ENCODE peak calls at places on chromosomes 16 and 17, in four cellular contexts. R is keratinocyte, W is mammary epithelial cell, Z is mesenchymal stem cell. T is an unnamed sample.

GRCh38 chr16:23673971-23674614 is 4.6 kb upstream of the PLK1 start:
- DNase-seq in R (no peak), W (no peak), Z (no peak), T (peak)

GRCh38 chr17:31211352-31212012 is 85.6 kb downstream of the OMG start:
- DNase-seq in R (no peak), W (peak), Z (peak), T (peak)

GRCh38 chr17:43945074-43945824 is 3.0 kb upstream of the PPY start:
- DNase-seq in R (no peak), W (no peak), Z (peak), T (peak)

GRCh38 chr16:56325956-56326355 is 99.4 kb downstream of the AMFR start:
- DNase-seq in R (no peak), W (no peak), Z (no peak), T (no peak)

GRCh38 chr17:8914554-8914953 is 47.1 kb upstream of the PIK3R6 start:
- DNase-seq in R (no peak), W (no peak), Z (no peak), T (no peak)

GRCh38 chr17:81241648-81242420 is 2.7 kb downstream of the NDUFAF8 start:
- DNase-seq in R (no peak), W (no peak), Z (peak), T (peak)

GRCh38 chr17:56424543-56425044 is 168.9 kb upstream of the NOG start:
- DNase-seq in R (no peak), W (no peak), Z (no peak), T (no peak)

GRCh38 chr17:53106886-53107285 is 715.8 kb upstream of the KIF2B start:
- DNase-seq in R (no peak), W (no peak), Z (no peak), T (no peak)

GRCh38 chr17:82805254-82805653 is 34.6 kb downstream of the ZNF750 start:
- DNase-seq in R (no peak), W (no peak), Z (no peak), T (no peak)

GRCh38 chr16:54346046-54346445 is 59.5 kb upstream of the IRX3 start:
- DNase-seq in R (no peak), W (no peak), Z (no peak), T (no peak)

GRCh38 chr17:77327566-77328463 is 187.0 kb downstream of the SEC14L1 start:
- DNase-seq in R (no peak), W (no peak), Z (no peak), T (no peak)

GRCh38 chr16:10408824-10409381 is 23.0 kb downstream of the ATF7IP2 start:
- DNase-seq in R (no peak), W (no peak), Z (no peak), T (peak)

GRCh38 chr16:10625595-10626357 is 45.4 kb upstream of the EMP2 start:
- DNase-seq in R (no peak), W (peak), Z (no peak), T (peak)

GRCh38 chr16:13553453-13553985 is 366.4 kb upstream of the ERCC4 start:
- DNase-seq in R (no peak), W (no peak), Z (no peak), T (no peak)

GRCh38 chr16:75416904-75417565 is 16.3 kb downstream of the CFDP1 start:
- DNase-seq in R (no peak), W (no peak), Z (peak), T (no peak)

GRCh38 chr17:68566145-68566738 is 34.9 kb downstream of the FAM20A start:
- DNase-seq in R (no peak), W (no peak), Z (peak), T (peak)

GRCh38 chr17:6639651-6640535 is 618 bp downstream of the KIAA0753 start:
- DNase-seq in R (no peak), W (peak), Z (peak), T (peak)

GRCh38 chr17:17205368-17206148 is 575 bp downstream of the PLD6 start:
- DNase-seq in R (no peak), W (peak), Z (no peak), T (peak)

GRCh38 chr16:19033761-19034160 is 33.7 kb upstream of the COQ7 start:
- DNase-seq in R (no peak), W (no peak), Z (no peak), T (no peak)

GRCh38 chr17:75191584-75191983 is 8.8 kb upstream of the SUMO2 start:
- DNase-seq in R (no peak), W (no peak), Z (peak), T (peak)

GRCh38 chr16:67758966-67759365 is 39.9 kb upstream of the GFOD2 start:
- DNase-seq in R (no peak), W (no peak), Z (no peak), T (no peak)

GRCh38 chr17:75318211-75318610 is 29.0 kb upstream of the SLC25A19 start:
- DNase-seq in R (no peak), W (no peak), Z (no peak), T (no peak)

GRCh38 chr17:48735057-48735341 is 6.4 kb upstream of the HOXB13 start:
- DNase-seq in R (no peak), W (no peak), Z (no peak), T (no peak)

GRCh38 chr17:55717432-55717831 is 5.2 kb downstream of the TMEM100 start:
- DNase-seq in R (no peak), W (no peak), Z (no peak), T (no peak)

GRCh38 chr17:63413128-63413527 is 33.0 kb downstream of the CYB561 start:
- DNase-seq in R (no peak), W (no peak), Z (no peak), T (no peak)

GRCh38 chr16:64754279-64754678 is 367.6 kb downstream of the CDH11 start:
- DNase-seq in R (no peak), W (no peak), Z (no peak), T (peak)

GRCh38 chr17:41505836-41506767 is 690 bp upstream of the KRT13 start:
- DNase-seq in R (no peak), W (no peak), Z (no peak), T (no peak)

GRCh38 chr16:56336071-56336688 is 89.2 kb downstream of the AMFR start:
- DNase-seq in R (peak), W (peak), Z (no peak), T (no peak)

GRCh38 chr17:1713878-1714487 is 3.8 kb upstream of the TLCD2 start:
- DNase-seq in R (no peak), W (peak), Z (peak), T (peak)

GRCh38 chr17:82019905-82020873 is 2.5 kb downstream of the CENPX start:
- DNase-seq in R (no peak), W (no peak), Z (peak), T (peak)

GRCh38 chr16:66299349-66299748 is 67.1 kb upstream of the CDH5 start:
- DNase-seq in R (no peak), W (no peak), Z (no peak), T (no peak)

DNA sequence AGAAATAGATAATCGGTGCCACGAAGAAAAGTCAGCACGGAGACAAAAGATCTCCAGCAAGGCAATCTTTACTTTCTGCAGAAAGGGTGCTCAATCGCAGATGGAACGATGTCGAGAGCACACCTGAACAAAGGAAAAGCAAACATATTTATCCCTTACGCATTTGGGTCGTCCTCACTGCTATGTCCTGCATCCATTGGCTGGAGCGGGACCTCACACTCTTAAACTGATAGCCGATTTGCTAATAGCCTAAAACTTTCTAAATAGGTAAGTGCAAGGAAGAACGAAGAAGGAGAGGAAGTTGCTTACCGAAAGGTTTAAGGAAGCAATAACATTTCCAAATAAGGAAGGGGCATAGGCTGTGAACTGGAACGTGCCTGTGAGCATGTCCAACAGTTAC is 1.2 kb upstream of the AKAP10 start:
- DNase-seq in R (no peak), W (no peak), Z (no peak), T (no peak)
- H3K4me2 ChIP-seq in R (no peak), W (no peak), Z (no peak), T (no peak)

GRCh38 chr16:57846078-57846697 is 43.9 kb upstream of the KIFC3 start:
- DNase-seq in R (no peak), W (no peak), Z (no peak), T (no peak)

GRCh38 chr16:57844416-57845030 is 42.2 kb upstream of the KIFC3 start:
- DNase-seq in R (no peak), W (no peak), Z (no peak), T (no peak)

GRCh38 chr16:57842606-57843005 is 40.3 kb upstream of the KIFC3 start:
- DNase-seq in R (no peak), W (no peak), Z (no peak), T (peak)

GRCh38 chr16:57843400-57843799 is 41.1 kb upstream of the KIFC3 start:
- DNase-seq in R (no peak), W (no peak), Z (no peak), T (no peak)

DNA sequence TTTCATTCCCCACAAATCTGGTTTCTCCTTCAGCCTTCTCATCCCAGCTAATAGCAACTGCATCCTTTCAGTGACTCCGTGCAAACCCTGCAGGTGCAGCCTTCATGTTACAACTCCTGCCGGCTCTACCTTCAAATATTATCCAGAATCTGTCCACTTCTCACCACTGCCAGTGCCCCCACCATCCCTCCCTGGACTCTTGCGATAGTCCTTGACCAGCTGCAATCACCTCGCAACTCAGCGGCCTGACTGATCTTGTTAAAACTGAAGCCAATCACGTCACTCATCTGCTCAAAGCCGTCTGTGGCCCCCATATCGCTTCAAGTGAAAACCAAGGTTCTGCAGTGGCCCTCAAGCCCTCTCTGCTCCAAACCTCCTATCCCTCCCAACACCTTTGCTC is 42.8 kb upstream of the KIFC3 start:
- DNase-seq in R (no peak), W (no peak), Z (no peak), T (no peak)
- H3K9ac ChIP-seq in R (no peak), W (no peak), Z (no peak), T (no peak)

DNA sequence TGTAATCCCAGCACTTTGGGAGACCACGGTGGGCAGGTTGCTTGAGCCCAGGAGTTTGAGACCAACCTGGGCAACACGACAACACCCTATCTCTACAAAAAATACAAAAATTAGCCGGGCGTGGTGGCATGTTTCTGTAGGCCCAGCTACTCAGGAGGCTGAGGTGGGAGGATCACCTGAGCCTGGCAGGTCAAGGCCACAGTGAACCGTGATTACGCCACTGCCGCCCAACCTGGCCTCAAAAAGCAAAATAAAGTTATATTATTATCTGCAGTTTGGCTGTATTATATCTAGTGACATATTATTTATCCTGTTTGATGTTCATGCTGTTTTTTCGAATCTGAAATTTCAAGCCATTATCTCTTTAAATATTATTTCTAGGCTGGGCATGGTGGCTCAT is 26.5 kb downstream of the ST3GAL2 start:
- DNase-seq in R (no peak), W (no peak), Z (no peak), T (no peak)
- H3K4me2 ChIP-seq in R (no peak), W (no peak), Z (no peak), T (no peak)

GRCh38 chr16:11795887-11796226 is 1.2 kb downstream of the ZC3H7A start:
- DNase-seq in R (no peak), W (no peak), Z (no peak), T (no peak)
- H3K9ac ChIP-seq in R (peak), W (peak), Z (peak), T (peak)

GRCh38 chr17:72401883-72402726 is 281.3 kb downstream of the SOX9 start:
- DNase-seq in R (no peak), W (no peak), Z (no peak), T (no peak)
- H3K4me2 ChIP-seq in R (no peak), W (no peak), Z (no peak), T (no peak)

DNA sequence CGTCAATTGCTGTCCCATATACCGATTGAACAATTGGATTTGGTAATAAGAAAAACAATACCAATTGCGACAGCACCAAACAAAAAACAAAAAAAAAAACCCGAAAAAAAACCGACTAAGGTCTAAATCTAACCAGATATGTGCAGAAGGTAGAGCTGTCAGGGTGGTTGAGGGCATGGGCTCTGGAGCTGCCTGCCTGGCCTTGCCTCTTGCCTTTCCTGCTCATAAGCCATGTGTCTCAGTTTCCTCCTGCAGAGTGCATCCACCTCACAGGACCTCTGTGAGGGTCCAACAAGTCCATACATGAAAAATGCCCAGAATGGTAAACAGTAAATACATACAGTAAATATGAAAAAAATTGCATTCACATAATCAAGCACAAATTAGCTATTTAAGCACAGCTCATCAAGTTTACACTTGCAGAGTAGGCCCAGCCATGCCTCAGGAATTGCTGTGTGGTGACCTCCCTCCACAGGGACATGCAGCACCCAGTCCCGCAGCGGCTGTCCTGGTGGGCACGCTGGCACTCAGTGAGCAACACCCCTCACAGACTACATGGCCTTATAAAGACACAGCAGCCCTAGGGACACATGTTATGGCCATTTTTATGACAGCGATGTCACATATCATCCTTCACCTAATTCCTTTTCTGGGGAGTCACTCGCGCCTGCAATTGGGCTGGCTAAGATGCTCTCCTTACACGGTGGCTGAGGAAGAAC is 17.9 kb downstream of the TBC1D28 start:
- DNase-seq in R (no peak), W (no peak), Z (no peak), T (no peak)
- H3K9ac ChIP-seq in R (no peak), W (no peak), Z (peak), T (no peak)

T was measured in fibroblast of lung.